ENCODE peak calls at places on chromosomes 3 and 15, in seven cellular contexts. A, L, C, I, M, W and N are unnamed samples.

GRCh38 chr15:43877371-43877770 is 50.6 kb downstream of the WDR76 start:
- DNase-seq in A (no peak), L (no peak), C (no peak), I (no peak), M (no peak), W (no peak), N (no peak)

GRCh38 chr15:28974142-28974541 is 88.4 kb downstream of the APBA2 start:
- DNase-seq in A (no peak), L (no peak), C (no peak), I (no peak), M (no peak), W (peak; percentile 16), N (no peak)

GRCh38 chr15:99511865-99512632 is 53.7 kb upstream of the MEF2A start:
- DNase-seq in A (no peak), L (no peak), C (no peak), I (no peak), M (no peak), W (no peak), N (no peak)

GRCh38 chr3:12234906-12235305 is 54.0 kb upstream of the PPARG start:
- DNase-seq in A (no peak), L (no peak), C (no peak), I (peak; percentile 12), M (no peak), W (no peak), N (no peak)

GRCh38 chr3:124448954-124449353 is 281.3 kb upstream of the UMPS start:
- DNase-seq in A (no peak), L (no peak), C (no peak), I (no peak), M (no peak), W (no peak), N (no peak)

GRCh38 chr3:196666001-196666867 is 26.7 kb downstream of the NRROS start:
- DNase-seq in A (no peak), L (peak; percentile 90), C (peak; percentile 99), I (peak; percentile 81), M (peak; percentile 95), W (no peak), N (no peak)

GRCh38 chr3:17747184-17747889 is 4.9 kb upstream of the TBC1D5 start:
- DNase-seq in A (no peak), L (no peak), C (no peak), I (no peak), M (no peak), W (no peak), N (no peak)

GRCh38 chr3:71499477-71499876 is 84.1 kb downstream of the FOXP1 start:
- DNase-seq in A (no peak), L (no peak), C (no peak), I (no peak), M (no peak), W (no peak), N (no peak)

GRCh38 chr15:63203451-63204090 is 14.2 kb downstream of the RAB8B start:
- DNase-seq in A (no peak), L (no peak), C (no peak), I (peak; percentile 76), M (no peak), W (no peak), N (no peak)

GRCh38 chr3:77051927-77052542 is 12.1 kb downstream of the ROBO2 start:
- DNase-seq in A (no peak), L (no peak), C (no peak), I (no peak), M (peak; percentile 20), W (no peak), N (no peak)

GRCh38 chr3:385151-385550 is 188.6 kb downstream of the CHL1 start:
- DNase-seq in A (no peak), L (no peak), C (peak; percentile 27), I (peak; percentile 17), M (no peak), W (no peak), N (no peak)

GRCh38 chr15:48748535-48748934 is 62.3 kb downstream of the CEP152 start:
- DNase-seq in A (no peak), L (no peak), C (peak; percentile 16), I (peak; percentile 64), M (no peak), W (no peak), N (no peak)

GRCh38 chr3:122101646-122102045 is 46.5 kb downstream of the CD86 start:
- DNase-seq in A (no peak), L (no peak), C (peak; percentile 66), I (peak; percentile 66), M (peak; percentile 82), W (no peak), N (no peak)

GRCh38 chr3:106963446-106963845 is 413.8 kb upstream of the CCDC54 start:
- DNase-seq in A (no peak), L (no peak), C (no peak), I (peak; percentile 59), M (no peak), W (no peak), N (no peak)

GRCh38 chr3:9986230-9986725 is 363 bp downstream of the EMC3 start:
- DNase-seq in A (no peak), L (no peak), C (peak; percentile 30), I (no peak), M (no peak), W (no peak), N (no peak)
- H3K27ac ChIP-seq in A (peak overlapping the region; percentile 8), L (no peak overlapping the region), C (peak overlapping the region; percentile 89), I (peak overlapping the region; percentile 66), M (no peak overlapping the region), W (peak overlapping the region; percentile 71), N (peak overlapping the region; percentile 83)

DNA sequence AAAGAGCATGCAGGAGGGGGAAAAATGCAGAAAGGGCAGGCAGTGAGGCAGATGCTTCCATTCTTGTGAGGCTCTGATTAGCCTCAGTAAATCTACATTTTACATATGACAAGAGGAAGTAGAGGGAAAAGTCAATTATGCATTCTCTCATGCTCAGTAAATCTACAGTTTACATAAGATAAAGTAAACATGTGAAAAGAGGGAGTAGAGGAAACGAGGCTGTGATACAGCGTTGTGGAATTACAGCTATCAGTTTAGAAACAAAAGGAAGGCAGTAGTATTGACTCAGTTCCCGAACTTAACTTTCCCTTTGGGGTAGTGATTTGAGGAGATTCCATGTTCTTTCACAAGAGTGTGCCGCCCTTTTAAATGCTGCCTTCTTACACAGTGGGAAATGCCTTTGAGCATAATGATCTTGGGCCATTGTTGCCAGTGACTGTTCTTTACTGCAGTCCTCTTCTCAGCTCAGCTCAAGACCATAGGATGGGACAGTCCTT is 39.3 kb downstream of the OSTN start:
- DNase-seq in A (no peak), L (no peak), C (no peak), I (peak; percentile 89), M (no peak), W (no peak), N (no peak)
- H3K27ac ChIP-seq in A (no peak overlapping the region), L (peak overlapping the region; percentile 9), C (no peak overlapping the region), I (peak overlapping the region; percentile 96), M (no peak overlapping the region), W (no peak overlapping the region), N (no peak overlapping the region)

GRCh38 chr15:68644088-68644904 is 65.5 kb downstream of the CORO2B start:
- DNase-seq in A (no peak), L (no peak), C (peak; percentile 62), I (peak; percentile 90), M (no peak), W (no peak), N (no peak)
- H3K27ac ChIP-seq in A (peak overlapping the region; percentile 39), L (no peak overlapping the region), C (no peak overlapping the region), I (peak overlapping the region; percentile 67), M (no peak overlapping the region), W (no peak overlapping the region), N (no peak overlapping the region)

DNA sequence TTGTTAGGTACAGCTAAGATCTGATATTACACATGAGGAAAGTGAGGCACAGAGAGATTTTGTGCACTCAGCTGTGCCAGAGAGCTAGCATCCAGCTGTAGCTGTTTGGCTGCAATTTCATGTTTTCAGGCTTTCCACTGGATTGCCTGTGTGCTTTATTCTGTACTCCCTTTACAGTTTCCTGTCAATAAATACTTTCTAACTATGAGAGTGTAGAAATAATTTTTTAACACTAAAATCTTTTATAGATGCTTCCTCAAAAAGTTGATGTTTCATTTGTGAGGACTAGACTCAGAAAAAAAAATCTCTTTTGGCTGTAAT is 6.0 kb downstream of the MAP2K5 start:
- DNase-seq in A (no peak), L (no peak), C (no peak), I (no peak), M (no peak), W (no peak), N (no peak)
- H3K27ac ChIP-seq in A (peak overlapping the region; percentile 39), L (no peak overlapping the region), C (no peak overlapping the region), I (no peak overlapping the region), M (peak overlapping the region; percentile 17), W (peak overlapping the region; percentile 45), N (no peak overlapping the region)

GRCh38 chr15:78873796-78874761 is 1.4 kb downstream of the MORF4L1 start:
- DNase-seq in A (no peak), L (no peak), C (peak; percentile 16), I (peak; percentile 22), M (peak; percentile 32), W (peak; percentile 24), N (no peak)

GRCh38 chr15:78878356-78878755 is 5.7 kb downstream of the MORF4L1 start:
- DNase-seq in A (no peak), L (no peak), C (peak; percentile 44), I (peak; percentile 65), M (no peak), W (no peak), N (no peak)

GRCh38 chr15:78872972-78873795 is 494 bp downstream of the MORF4L1 start:
- DNase-seq in A (peak; percentile 64), L (peak; percentile 91), C (peak; percentile 87), I (peak; percentile 93), M (peak; percentile 98), W (peak; percentile 86), N (peak; percentile 94)

GRCh38 chr15:78872155-78872971 is at the start of gene MORF4L1:
- DNase-seq in A (peak; percentile 97), L (peak; percentile 99), C (peak; percentile 93), I (peak; percentile 95), M (peak; percentile 98), W (peak; percentile 97), N (peak; percentile 99)

DNA sequence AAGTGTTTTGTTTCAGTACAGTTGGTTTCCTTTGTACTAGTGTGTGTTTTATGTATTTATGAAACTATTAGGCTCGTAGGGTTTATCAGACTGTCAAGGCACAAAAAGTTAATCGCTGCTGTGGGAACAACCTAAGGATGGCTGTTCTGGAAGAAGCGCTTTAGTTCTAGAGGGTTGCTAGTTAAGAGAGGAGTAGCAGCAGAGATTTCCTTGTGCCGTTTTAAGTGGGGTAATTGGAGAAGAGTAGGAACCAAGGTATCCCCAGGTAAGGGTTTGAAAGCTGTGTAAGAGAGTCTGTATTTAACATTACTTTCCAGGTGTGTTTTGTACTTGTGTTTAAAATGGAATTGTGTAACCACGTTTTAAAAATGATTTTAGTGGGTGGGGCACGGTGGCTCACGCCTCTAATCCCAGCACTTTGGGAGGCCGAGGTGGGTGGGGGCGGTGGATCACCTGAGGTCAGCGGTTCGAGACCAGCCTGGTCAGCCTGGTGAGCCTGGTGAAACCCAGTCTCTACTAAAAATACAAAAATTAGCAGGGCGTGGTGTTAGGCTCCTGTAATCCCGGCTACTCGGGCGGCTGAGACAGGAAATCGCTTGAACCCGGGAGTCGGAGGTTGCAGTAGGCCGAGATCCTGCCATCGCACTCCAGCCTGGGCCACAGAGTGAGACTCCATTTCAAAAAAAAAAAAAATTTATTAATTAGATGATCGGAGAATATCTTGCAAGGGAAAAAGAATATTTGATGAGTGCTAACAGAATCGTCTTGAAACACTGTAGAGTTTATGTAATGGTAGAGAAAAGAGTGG is 2.6 kb downstream of the MORF4L1 start:
- DNase-seq in A (no peak), L (no peak), C (no peak), I (peak; percentile 7), M (no peak), W (no peak), N (peak; percentile 53)
- H3K27ac ChIP-seq in A (no peak overlapping the region), L (no peak overlapping the region), C (peak overlapping the region; percentile 97), I (peak overlapping the region; percentile 28), M (no peak overlapping the region), W (peak overlapping the region; percentile 100), N (peak overlapping the region; percentile 8)